ENCODE peak calls at places on chromosomes 12 and 14, in four cellular contexts. D, W, H and X are unnamed samples. For H3K9me3, the result is how much of the 10 kb centered on the place peaks cover.

GRCh38 chr14:25231006-25231405 is 181.1 kb upstream of the STXBP6 start:
- DNase-seq in D (no peak), W (no peak), H (no peak), X (no peak)

GRCh38 chr14:64841121-64841611 is 38.5 kb downstream of the SPTB start:
- DNase-seq in D (no peak), W (peak), H (no peak), X (no peak)

GRCh38 chr12:40157307-40157706 is 51.4 kb upstream of the SLC2A13 start:
- DNase-seq in D (no peak), W (no peak), H (no peak), X (no peak)

GRCh38 chr14:66074546-66074945 is 411.6 kb upstream of the CCDC196 start:
- DNase-seq in D (no peak), W (no peak), H (no peak), X (no peak)

GRCh38 chr12:107992870-107993451 is 136.1 kb upstream of the WSCD2 start:
- DNase-seq in D (no peak), W (peak), H (no peak), X (no peak)

GRCh38 chr12:65459545-65459944 is 181.1 kb downstream of the MSRB3 start:
- DNase-seq in D (no peak), W (no peak), H (no peak), X (no peak)

GRCh38 chr12:82413994-82414393 is 55.7 kb downstream of the METTL25 start:
- DNase-seq in D (no peak), W (no peak), H (no peak), X (no peak)

GRCh38 chr14:21300892-21301291 is 21.0 kb downstream of the RPGRIP1 start:
- DNase-seq in D (no peak), W (no peak), H (peak), X (no peak)

GRCh38 chr14:32318087-32318486 is 11.0 kb upstream of the AKAP6 start:
- DNase-seq in D (no peak), W (no peak), H (no peak), X (no peak)

GRCh38 chr12:7439579-7440505 is 4.1 kb downstream of the CD163L1 start:
- DNase-seq in D (no peak), W (peak), H (no peak), X (peak)

GRCh38 chr12:41917827-41918445 is 226.7 kb downstream of the GXYLT1 start:
- DNase-seq in D (no peak), W (peak), H (no peak), X (no peak)

GRCh38 chr14:77306406-77307098 is 14.1 kb downstream of the POMT2 start:
- DNase-seq in D (no peak), W (peak), H (no peak), X (no peak)

GRCh38 chr12:42094277-42094676 is 50.4 kb downstream of the GXYLT1 start:
- DNase-seq in D (no peak), W (peak), H (peak), X (no peak)

GRCh38 chr14:65941091-65941490 is 528.6 kb downstream of the FUT8 start:
- DNase-seq in D (no peak), W (no peak), H (no peak), X (no peak)

GRCh38 chr12:55926738-55927587 is 731 bp downstream of the PYM1 start:
- DNase-seq in D (peak), W (peak), H (peak), X (peak)

GRCh38 chr14:90692061-90692460 is 124.2 kb downstream of the TTC7B start:
- DNase-seq in D (no peak), W (no peak), H (no peak), X (no peak)

GRCh38 chr14:80664576-80664975 is 277.0 kb downstream of the CEP128 start:
- DNase-seq in D (no peak), W (peak), H (no peak), X (no peak)

GRCh38 chr14:61542848-61543790 is 152.2 kb upstream of the HIF1A start:
- DNase-seq in D (no peak), W (no peak), H (no peak), X (no peak)

GRCh38 chr12:62767506-62767905 is 167.4 kb downstream of the PPM1H start:
- DNase-seq in D (no peak), W (no peak), H (no peak), X (no peak)

GRCh38 chr12:113852695-113853490 is 113.2 kb downstream of the RBM19 start:
- DNase-seq in D (no peak), W (no peak), H (no peak), X (no peak)

GRCh38 chr14:75879031-75879430 is 102.8 kb downstream of the TGFB3 start:
- DNase-seq in D (no peak), W (peak), H (no peak), X (no peak)

GRCh38 chr14:23614395-23614828 is 21.8 kb upstream of the DHRS2 start:
- DNase-seq in D (no peak), W (no peak), H (no peak), X (no peak)

GRCh38 chr14:23610815-23611289 is 25.3 kb upstream of the DHRS2 start:
- DNase-seq in D (no peak), W (no peak), H (no peak), X (no peak)

GRCh38 chr14:23612354-23612732 is 23.8 kb upstream of the DHRS2 start:
- DNase-seq in D (no peak), W (no peak), H (no peak), X (no peak)

GRCh38 chr14:23612802-23613201 is 23.4 kb upstream of the DHRS2 start:
- DNase-seq in D (no peak), W (no peak), H (no peak), X (no peak)

GRCh38 chr14:23613242-23614070 is 22.7 kb upstream of the DHRS2 start:
- DNase-seq in D (no peak), W (no peak), H (no peak), X (no peak)
- H3K27ac ChIP-seq in D (no peak), W (no peak), H (no peak), X (no peak)

GRCh38 chr14:100223332-100224171 is 15.4 kb upstream of the YY1 start:
- DNase-seq in D (no peak), W (peak), H (no peak), X (no peak)
- H3K4me3 ChIP-seq in D (no peak), W (no peak), H (peak), X (no peak)

DNA sequence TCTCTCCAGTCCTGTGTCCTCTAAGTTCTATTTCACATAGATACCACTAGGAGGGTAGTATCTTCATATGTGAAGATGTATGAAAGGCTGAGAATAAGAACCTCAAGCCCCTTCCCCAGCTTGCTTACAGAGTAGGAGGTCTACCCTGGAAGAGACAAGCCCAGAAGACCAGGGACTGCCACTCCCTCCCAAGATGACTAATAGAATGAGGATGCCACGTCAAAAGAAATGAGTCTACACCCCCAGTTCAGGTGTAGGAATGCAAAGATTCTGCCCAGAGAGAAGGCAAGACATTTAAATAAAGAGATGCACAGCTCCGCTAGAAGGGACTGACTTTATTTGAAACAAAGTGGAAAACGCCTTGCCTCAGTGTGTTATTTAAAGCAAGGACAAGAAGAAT is 1006.0 kb upstream of the USP15 start:
- DNase-seq in D (no peak), W (no peak), H (no peak), X (no peak)
- H3K9me3 ChIP-seq in D (under half), W (under half), H (under half), X (under half)

GRCh38 chr12:130420071-130420470 is 82.4 kb downstream of the PIWIL1 start:
- DNase-seq in D (no peak), W (no peak), H (no peak), X (no peak)
- H3K27ac ChIP-seq in D (no peak), W (no peak), H (no peak), X (no peak)

GRCh38 chr12:109599087-109599486 is 25.5 kb downstream of the MVK start:
- DNase-seq in D (no peak), W (no peak), H (no peak), X (no peak)

GRCh38 chr12:109600481-109600880 is 26.9 kb downstream of the MVK start:
- DNase-seq in D (no peak), W (no peak), H (no peak), X (no peak)

GRCh38 chr12:109600995-109601394 is 27.4 kb downstream of the MVK start:
- DNase-seq in D (no peak), W (no peak), H (no peak), X (no peak)

GRCh38 chr12:109604132-109604585 is 30.6 kb downstream of the MVK start:
- DNase-seq in D (no peak), W (no peak), H (no peak), X (no peak)

GRCh38 chr12:109601557-109601956 is 28.0 kb downstream of the MVK start:
- DNase-seq in D (no peak), W (no peak), H (no peak), X (no peak)
- H3K4me3 ChIP-seq in D (no peak), W (no peak), H (no peak), X (no peak)